ENCODE peak calls at places on chromosomes 4 and X, in six cellular contexts. C is GM12892, A is progenitor cell of endocrine pancreas, H is ovary, G is fibroblast of mammary gland, J is tibial artery. B is an unnamed sample.

GRCh38 chr4:145907363-145907762 is 31.3 kb downstream of the ZNF827 start:
- DNase-seq in C (no peak), A (no peak), H (no peak), G (no peak), J (no peak), B (no peak)

GRCh38 chrX:85024562-85024961 is 20.9 kb downstream of the APOOL start:
- DNase-seq in C (no peak), A (no peak), H (no peak), G (no peak), J (no peak), B (no peak)

GRCh38 chrX:155577682-155578081 is 35.1 kb downstream of the TMLHE start:
- DNase-seq in C (peak), A (no peak), H (no peak), G (no peak), J (no peak), B (peak)

GRCh38 chr4:76950052-76950845 is 697 bp downstream of the SEPTIN11 start:
- DNase-seq in C (peak), A (peak), H (peak), G (peak), J (peak), B (peak)

GRCh38 chr4:40211224-40212185 is 14.7 kb downstream of the RHOH start:
- DNase-seq in C (no peak), A (no peak), H (no peak), G (peak), J (no peak), B (no peak)

GRCh38 chr4:164779080-164779479 is 25.1 kb downstream of the SMIM31 start:
- DNase-seq in C (no peak), A (no peak), H (no peak), G (no peak), J (no peak), B (no peak)

GRCh38 chr4:5823542-5824211 is 69.2 kb downstream of the CRMP1 start:
- DNase-seq in C (no peak), A (no peak), H (no peak), G (no peak), J (no peak), B (no peak)

GRCh38 chr4:152606800-152607577 is 71.1 kb upstream of the FBXW7 start:
- DNase-seq in C (no peak), A (no peak), H (no peak), G (no peak), J (no peak), B (no peak)

GRCh38 chrX:100964362-100964761 is 5.1 kb upstream of the ARL13A start:
- DNase-seq in C (no peak), A (no peak), H (no peak), G (no peak), J (no peak), B (no peak)

GRCh38 chrX:129678176-129678880 is 23.6 kb upstream of the APLN start:
- DNase-seq in C (no peak), A (no peak), H (no peak), G (no peak), J (peak), B (no peak)

GRCh38 chrX:18900401-18900976 is 83.4 kb downstream of the PHKA2 start:
- DNase-seq in C (no peak), A (no peak), H (no peak), G (no peak), J (no peak), B (no peak)

GRCh38 chr4:158998624-158999023 is 104.3 kb upstream of the RAPGEF2 start:
- DNase-seq in C (no peak), A (no peak), H (no peak), G (peak), J (no peak), B (no peak)

GRCh38 chr4:173014113-173014558 is 154.5 kb upstream of the GALNT7 start:
- DNase-seq in C (no peak), A (no peak), H (no peak), G (peak), J (no peak), B (peak)